ENCODE peak calls at places on chromosomes 11 and 22, in five cellular contexts. One of them, this sample, is unnamed.
A peak's percentile ranks its signal among the peaks of the same experiment; 100 is the strongest.

GRCh38 chr11:89175796-89176195 is 1.9 kb upstream of the TYR start:
- DNase-seq in right lobe of liver: no peak
- DNase-seq in left lung: no peak
- DNase-seq in A549: no peak
- DNase-seq in body of pancreas: no peak
- DNase-seq in this sample: no peak

GRCh38 chr22:43830931-43831560 is 18.9 kb upstream of the EFCAB6 start:
- DNase-seq in right lobe of liver: peak; percentile 13
- DNase-seq in left lung: no peak
- DNase-seq in A549: no peak
- DNase-seq in body of pancreas: no peak
- DNase-seq in this sample: no peak

GRCh38 chr11:22510010-22510409 is 115.6 kb downstream of the FANCF start:
- DNase-seq in right lobe of liver: no peak
- DNase-seq in left lung: no peak
- DNase-seq in A549: no peak
- DNase-seq in body of pancreas: no peak
- DNase-seq in this sample: no peak

GRCh38 chr11:35247863-35248262 is 108.9 kb downstream of the CD44 start:
- DNase-seq in right lobe of liver: no peak
- DNase-seq in left lung: no peak
- DNase-seq in A549: no peak
- DNase-seq in body of pancreas: no peak
- DNase-seq in this sample: no peak

GRCh38 chr22:17348464-17349103 is 20.7 kb upstream of the CECR2 start:
- DNase-seq in right lobe of liver: no peak
- DNase-seq in left lung: no peak
- DNase-seq in A549: no peak
- DNase-seq in body of pancreas: no peak
- DNase-seq in this sample: no peak

GRCh38 chr11:117045196-117045595 is 53.0 kb downstream of the SIK3 start:
- DNase-seq in right lobe of liver: no peak
- DNase-seq in left lung: no peak
- DNase-seq in A549: no peak
- DNase-seq in body of pancreas: no peak
- DNase-seq in this sample: no peak

GRCh38 chr22:21067075-21067900 is 21.5 kb downstream of the LRRC74B start:
- DNase-seq in right lobe of liver: no peak
- DNase-seq in left lung: no peak
- DNase-seq in A549: no peak
- DNase-seq in body of pancreas: no peak
- DNase-seq in this sample: no peak

GRCh38 chr11:7600205-7600775 is 73.0 kb downstream of the CYB5R2 start:
- DNase-seq in right lobe of liver: peak; percentile 64
- DNase-seq in left lung: peak; percentile 63
- DNase-seq in A549: peak; percentile 22
- DNase-seq in body of pancreas: peak; percentile 27
- DNase-seq in this sample: no peak

GRCh38 chr22:32079110-32080089 is 36.3 kb downstream of the SLC5A1 start:
- DNase-seq in right lobe of liver: peak; percentile 37
- DNase-seq in left lung: no peak
- DNase-seq in A549: peak; percentile 65
- DNase-seq in body of pancreas: no peak
- DNase-seq in this sample: no peak

GRCh38 chr11:61968758-61969390 is 1.4 kb upstream of the FTH1 start:
- DNase-seq in right lobe of liver: no peak
- DNase-seq in left lung: peak; percentile 27
- DNase-seq in A549: no peak
- DNase-seq in body of pancreas: peak; percentile 10
- DNase-seq in this sample: no peak

GRCh38 chr22:40289991-40290459 is 56.3 kb upstream of the ADSL start:
- DNase-seq in right lobe of liver: no peak
- DNase-seq in left lung: no peak
- DNase-seq in A549: no peak
- DNase-seq in body of pancreas: no peak
- DNase-seq in this sample: peak; percentile 65

GRCh38 chr22:41996826-41997225 is 1.8 kb upstream of the WBP2NL start:
- DNase-seq in right lobe of liver: no peak
- DNase-seq in left lung: no peak
- DNase-seq in A549: no peak
- DNase-seq in body of pancreas: no peak
- DNase-seq in this sample: no peak

GRCh38 chr22:25962711-25963110 is 206.6 kb upstream of the SEZ6L start:
- DNase-seq in right lobe of liver: no peak
- DNase-seq in left lung: no peak
- DNase-seq in A549: no peak
- DNase-seq in body of pancreas: no peak
- DNase-seq in this sample: no peak

GRCh38 chr11:67436459-67437081 is 912 bp downstream of the PTPRCAP start:
- DNase-seq in right lobe of liver: no peak
- DNase-seq in left lung: no peak
- DNase-seq in A549: no peak
- DNase-seq in body of pancreas: no peak
- DNase-seq in this sample: no peak

GRCh38 chr22:38827510-38827909 is 16.3 kb downstream of the NPTXR start:
- DNase-seq in right lobe of liver: no peak
- DNase-seq in left lung: no peak
- DNase-seq in A549: no peak
- DNase-seq in body of pancreas: no peak
- DNase-seq in this sample: no peak

GRCh38 chr11:35794850-35795249 is 132.3 kb downstream of the TRIM44 start:
- DNase-seq in right lobe of liver: no peak
- DNase-seq in left lung: no peak
- DNase-seq in A549: no peak
- DNase-seq in body of pancreas: no peak
- DNase-seq in this sample: no peak

GRCh38 chr11:70328556-70328955 is 58.1 kb downstream of the PPFIA1 start:
- DNase-seq in right lobe of liver: no peak
- DNase-seq in left lung: no peak
- DNase-seq in A549: no peak
- DNase-seq in body of pancreas: no peak
- DNase-seq in this sample: no peak

GRCh38 chr11:35390737-35391682 is 28.3 kb downstream of the SLC1A2 start:
- DNase-seq in right lobe of liver: peak; percentile 32
- DNase-seq in left lung: no peak
- DNase-seq in A549: peak; percentile 37
- DNase-seq in body of pancreas: peak; percentile 35
- DNase-seq in this sample: no peak

GRCh38 chr22:35651085-35651484 is 2.8 kb downstream of the APOL6 start:
- DNase-seq in right lobe of liver: no peak
- DNase-seq in left lung: no peak
- DNase-seq in A549: no peak
- DNase-seq in body of pancreas: no peak
- DNase-seq in this sample: no peak

GRCh38 chr22:25567305-25567704 is 2.8 kb downstream of the GRK3 start:
- DNase-seq in right lobe of liver: no peak
- DNase-seq in left lung: no peak
- DNase-seq in A549: no peak
- DNase-seq in body of pancreas: no peak
- DNase-seq in this sample: no peak

GRCh38 chr11:19351426-19351825 is 110.7 kb upstream of the E2F8 start:
- DNase-seq in right lobe of liver: no peak
- DNase-seq in left lung: no peak
- DNase-seq in A549: no peak
- DNase-seq in body of pancreas: no peak
- DNase-seq in this sample: no peak

GRCh38 chr11:110301032-110301431 is 4.6 kb upstream of the RDX start:
- DNase-seq in right lobe of liver: no peak
- DNase-seq in left lung: no peak
- DNase-seq in A549: no peak
- DNase-seq in body of pancreas: no peak
- DNase-seq in this sample: no peak

GRCh38 chr11:36165638-36166389 is 123.4 kb downstream of the COMMD9 start:
- DNase-seq in right lobe of liver: no peak
- DNase-seq in left lung: no peak
- DNase-seq in A549: no peak
- DNase-seq in body of pancreas: no peak
- DNase-seq in this sample: no peak

GRCh38 chr11:47430524-47430923 is 4.3 kb upstream of the PSMC3 start:
- DNase-seq in right lobe of liver: no peak
- DNase-seq in left lung: no peak
- DNase-seq in A549: no peak
- DNase-seq in body of pancreas: no peak
- DNase-seq in this sample: no peak

GRCh38 chr11:60910281-60910687 is 3.7 kb upstream of the TMEM109 start:
- DNase-seq in right lobe of liver: no peak
- DNase-seq in left lung: peak; percentile 53
- DNase-seq in A549: no peak
- DNase-seq in body of pancreas: no peak
- DNase-seq in this sample: no peak

GRCh38 chr11:74319139-74319538 is 7.7 kb upstream of the P4HA3 start:
- DNase-seq in right lobe of liver: no peak
- DNase-seq in left lung: no peak
- DNase-seq in A549: no peak
- DNase-seq in body of pancreas: no peak
- DNase-seq in this sample: no peak

GRCh38 chr11:58923300-58923788 is 15.9 kb upstream of the GLYATL1 start:
- DNase-seq in right lobe of liver: no peak
- DNase-seq in left lung: no peak
- DNase-seq in A549: no peak
- DNase-seq in body of pancreas: no peak
- DNase-seq in this sample: no peak

GRCh38 chr11:121625784-121626506 is 173.2 kb upstream of the SORL1-AS1 start:
- DNase-seq in right lobe of liver: no peak
- DNase-seq in left lung: no peak
- DNase-seq in A549: no peak
- DNase-seq in body of pancreas: no peak
- DNase-seq in this sample: no peak

GRCh38 chr11:65434667-65435179 is 12.1 kb downstream of the NEAT1 start:
- DNase-seq in right lobe of liver: no peak
- DNase-seq in left lung: peak; percentile 25
- DNase-seq in A549: no peak
- DNase-seq in body of pancreas: no peak
- DNase-seq in this sample: no peak
- H3K9me3 ChIP-seq in right lobe of liver: no peaks in the 10 kb centered on the region
- H3K9me3 ChIP-seq in left lung: no peaks in the 10 kb centered on the region
- H3K9me3 ChIP-seq in A549: no peaks in the 10 kb centered on the region
- H3K9me3 ChIP-seq in body of pancreas: no peaks in the 10 kb centered on the region
- H3K9me3 ChIP-seq in this sample: no peaks in the 10 kb centered on the region

DNA sequence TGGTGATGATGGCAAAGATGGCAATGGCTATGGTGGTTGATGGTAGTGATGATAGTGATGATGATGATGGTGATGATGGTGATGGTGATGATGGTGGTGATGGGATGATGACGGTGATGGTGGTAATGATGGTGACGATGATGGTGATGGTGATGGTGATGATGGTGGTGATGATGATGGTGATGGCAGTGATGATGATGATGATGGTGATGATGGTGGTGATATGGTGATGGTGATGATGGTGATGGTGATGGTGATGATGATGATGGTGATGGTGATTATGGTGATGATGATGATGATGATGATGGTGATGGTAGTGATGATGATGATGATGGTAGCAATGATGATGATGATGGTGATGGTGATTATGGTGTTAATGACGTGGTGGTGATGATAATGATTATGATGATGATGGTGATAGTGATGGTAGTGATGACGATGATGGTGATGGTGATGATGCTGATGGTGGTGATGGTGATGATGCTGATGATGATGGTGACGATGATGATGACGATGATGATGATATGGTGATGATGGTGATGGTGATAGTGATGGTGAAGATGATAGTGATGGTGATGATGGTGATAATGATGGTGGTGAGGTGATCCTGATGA is 232.1 kb downstream of the BRD1 start:
- DNase-seq in right lobe of liver: no peak
- DNase-seq in left lung: no peak
- DNase-seq in A549: no peak
- DNase-seq in body of pancreas: no peak
- DNase-seq in this sample: no peak
- H3K9me3 ChIP-seq in right lobe of liver: no peaks in the 10 kb centered on the region
- H3K9me3 ChIP-seq in left lung: no peaks in the 10 kb centered on the region
- H3K9me3 ChIP-seq in A549: no peaks in the 10 kb centered on the region
- H3K9me3 ChIP-seq in body of pancreas: no peaks in the 10 kb centered on the region
- H3K9me3 ChIP-seq in this sample: no peaks in the 10 kb centered on the region

DNA sequence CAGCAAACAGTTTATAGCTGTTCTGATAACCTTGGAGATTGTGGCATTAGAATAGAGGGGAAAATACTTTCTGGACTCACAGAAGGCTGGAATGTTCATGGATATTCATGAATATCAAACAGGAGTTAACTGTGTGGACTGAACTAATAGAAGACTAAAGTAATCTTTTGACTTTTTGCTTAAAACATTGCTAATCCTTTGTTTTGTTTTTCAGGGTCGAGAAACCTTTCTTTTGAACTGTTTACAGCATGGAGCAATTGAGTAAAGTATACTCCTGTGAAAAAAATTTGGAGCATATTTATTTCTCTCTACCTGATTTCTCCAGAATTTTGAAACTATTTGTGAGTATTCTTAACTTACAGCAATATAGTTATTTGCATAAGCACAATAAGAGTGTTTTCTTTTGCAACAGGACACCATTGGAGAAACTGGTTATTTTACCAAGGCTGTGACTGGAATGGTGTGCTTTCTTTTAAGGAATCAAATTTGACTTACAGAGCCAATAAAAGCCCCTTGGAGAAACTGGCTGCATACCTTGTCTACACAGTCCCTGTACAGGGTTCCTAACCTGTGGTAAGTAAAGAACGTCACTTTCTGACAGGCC is 821.6 kb downstream of the TBC1D22A start:
- DNase-seq in right lobe of liver: no peak
- DNase-seq in left lung: no peak
- DNase-seq in A549: no peak
- DNase-seq in body of pancreas: no peak
- DNase-seq in this sample: no peak
- H3K9me3 ChIP-seq in right lobe of liver: no peaks in the 10 kb centered on the region
- H3K9me3 ChIP-seq in left lung: no peaks in the 10 kb centered on the region
- H3K9me3 ChIP-seq in A549: no peaks in the 10 kb centered on the region
- H3K9me3 ChIP-seq in body of pancreas: peaks cover 3% of the 10 kb centered on the region
- H3K9me3 ChIP-seq in this sample: peaks cover 3% of the 10 kb centered on the region

GRCh38 chr11:32432565-32433248 is 2.6 kb downstream of the WT1 start:
- DNase-seq in right lobe of liver: no peak
- DNase-seq in left lung: no peak
- DNase-seq in A549: no peak
- DNase-seq in body of pancreas: no peak
- DNase-seq in this sample: no peak

GRCh38 chr11:32429477-32429876 is 5.9 kb downstream of the WT1 start:
- DNase-seq in right lobe of liver: no peak
- DNase-seq in left lung: no peak
- DNase-seq in A549: no peak
- DNase-seq in body of pancreas: no peak
- DNase-seq in this sample: no peak

GRCh38 chr11:32430586-32431357 is 4.6 kb downstream of the WT1 start:
- DNase-seq in right lobe of liver: no peak
- DNase-seq in left lung: no peak
- DNase-seq in A549: no peak
- DNase-seq in body of pancreas: no peak
- DNase-seq in this sample: no peak

GRCh38 chr11:32433249-32434115 is 1.9 kb downstream of the WT1 start:
- DNase-seq in right lobe of liver: no peak
- DNase-seq in left lung: no peak
- DNase-seq in A549: no peak
- DNase-seq in body of pancreas: no peak
- DNase-seq in this sample: no peak

GRCh38 chr11:32431657-32432056 is 3.7 kb downstream of the WT1 start:
- DNase-seq in right lobe of liver: no peak
- DNase-seq in left lung: no peak
- DNase-seq in A549: no peak
- DNase-seq in body of pancreas: no peak
- DNase-seq in this sample: no peak
- H3K9me3 ChIP-seq in right lobe of liver: no peaks in the 10 kb centered on the region
- H3K9me3 ChIP-seq in left lung: no peaks in the 10 kb centered on the region
- H3K9me3 ChIP-seq in A549: no peaks in the 10 kb centered on the region
- H3K9me3 ChIP-seq in body of pancreas: no peaks in the 10 kb centered on the region
- H3K9me3 ChIP-seq in this sample: no peaks in the 10 kb centered on the region

This sample was measured in T-helper 17 cell.